ENCODE peak calls at places on chromosomes 12 and 14, in five cellular contexts. R is A549, J is K562, T is H1, N is WTC11. A is an unnamed sample.

GRCh38 chr12:52173526-52173925 is 18.3 kb downstream of the KRT80 start:
- DNase-seq in R (no peak), J (no peak), T (no peak), N (no peak), A (no peak)

GRCh38 chr14:100067481-100067880 is 2.3 kb downstream of the EVL start:
- DNase-seq in R (no peak), J (no peak), T (no peak), N (no peak), A (no peak)

GRCh38 chr14:80404413-80404812 is 193.1 kb upstream of the DIO2 start:
- DNase-seq in R (no peak), J (no peak), T (no peak), N (peak), A (no peak)

GRCh38 chr12:60421741-60422140 is 825.9 kb downstream of the SLC16A7 start:
- DNase-seq in R (no peak), J (no peak), T (no peak), N (no peak), A (no peak)

GRCh38 chr12:121062391-121063045 is 23.5 kb upstream of the OASL start:
- DNase-seq in R (no peak), J (no peak), T (peak), N (no peak), A (no peak)

GRCh38 chr12:92496790-92497189 is 206.0 kb upstream of the PLEKHG7 start:
- DNase-seq in R (no peak), J (no peak), T (no peak), N (no peak), A (no peak)

GRCh38 chr12:63958876-63959275 is 114.4 kb downstream of the SRGAP1 start:
- DNase-seq in R (no peak), J (no peak), T (no peak), N (no peak), A (no peak)

GRCh38 chr14:53538316-53538851 is 385.3 kb upstream of the DDHD1 start:
- DNase-seq in R (no peak), J (no peak), T (no peak), N (no peak), A (no peak)

GRCh38 chr14:64636208-64636979 is 67.8 kb upstream of the PLEKHG3 start:
- DNase-seq in R (peak), J (peak), T (peak), N (peak), A (peak)

GRCh38 chr12:12645485-12645884 is 33.8 kb downstream of the CREBL2 start:
- DNase-seq in R (no peak), J (peak), T (no peak), N (no peak), A (peak)

GRCh38 chr14:38065101-38065762 is 142.5 kb upstream of the SSTR1 start:
- DNase-seq in R (no peak), J (no peak), T (no peak), N (no peak), A (no peak)

GRCh38 chr14:102096569-102097188 is 9.8 kb upstream of the HSP90AA1 start:
- DNase-seq in R (peak), J (peak), T (peak), N (peak), A (peak)

GRCh38 chr12:120928864-120929652 is 24.9 kb upstream of the SPPL3 start:
- DNase-seq in R (no peak), J (no peak), T (peak), N (peak), A (no peak)

GRCh38 chr14:104981699-104982541 is 3.7 kb upstream of the CLBA1 start:
- DNase-seq in R (no peak), J (no peak), T (no peak), N (peak), A (no peak)

GRCh38 chr12:46490635-46491034 is 118.1 kb upstream of the SLC38A2 start:
- DNase-seq in R (no peak), J (no peak), T (no peak), N (no peak), A (no peak)

GRCh38 chr14:59582845-59583509 is 6.4 kb upstream of the CCDC175 start:
- DNase-seq in R (no peak), J (peak), T (peak), N (peak), A (no peak)

GRCh38 chr12:130872179-130873096 is 572 bp downstream of the RAN start:
- DNase-seq in R (peak), J (peak), T (no peak), N (peak), A (no peak)

GRCh38 chr12:45726594-45727300 is 2.8 kb upstream of the ARID2 start:
- DNase-seq in R (peak), J (peak), T (peak), N (peak), A (peak)

GRCh38 chr12:39287817-39288216 is 155.1 kb downstream of the KIF21A start:
- DNase-seq in R (no peak), J (no peak), T (no peak), N (no peak), A (no peak)

GRCh38 chr12:45725631-45726593 is 3.6 kb upstream of the ARID2 start:
- DNase-seq in R (peak), J (peak), T (no peak), N (no peak), A (peak)

GRCh38 chr12:88361493-88361892 is 218.8 kb downstream of the KITLG start:
- DNase-seq in R (no peak), J (no peak), T (no peak), N (no peak), A (no peak)

GRCh38 chr12:26734510-26735248 is 98.3 kb downstream of the ITPR2 start:
- DNase-seq in R (no peak), J (no peak), T (no peak), N (no peak), A (no peak)

GRCh38 chr12:269216-269615 is 6.6 kb upstream of the SLC6A13 start:
- DNase-seq in R (no peak), J (no peak), T (no peak), N (no peak), A (no peak)

GRCh38 chr14:50038398-50039119 is 77.8 kb downstream of the VCPKMT start:
- DNase-seq in R (peak), J (no peak), T (no peak), N (no peak), A (peak)

GRCh38 chr14:35875296-35875695 is 49.2 kb downstream of the BRMS1L start:
- DNase-seq in R (no peak), J (no peak), T (no peak), N (no peak), A (no peak)

GRCh38 chr12:15522574-15523187 is 200.4 kb downstream of the PTPRO start:
- DNase-seq in R (peak), J (no peak), T (no peak), N (no peak), A (peak)

GRCh38 chr12:118603610-118604361 is 227.4 kb downstream of the SUDS3 start:
- DNase-seq in R (no peak), J (no peak), T (no peak), N (no peak), A (peak)

GRCh38 chr14:95683793-95684192 is 2.4 kb upstream of the TCL1B start:
- DNase-seq in R (peak), J (no peak), T (peak), N (peak), A (peak)

GRCh38 chr14:36521598-36522345 is 1.7 kb upstream of the NKX2-1 start:
- DNase-seq in R (no peak), J (no peak), T (peak), N (peak), A (no peak)

GRCh38 chr12:109612975-109613502 is 39.4 kb downstream of the MVK start:
- DNase-seq in R (peak), J (peak), T (no peak), N (peak), A (peak)

GRCh38 chr12:46402861-46403731 is 30.5 kb upstream of the SLC38A2 start:
- DNase-seq in R (no peak), J (no peak), T (no peak), N (no peak), A (peak)

GRCh38 chr12:69254046-69254445 is 14.7 kb downstream of the CPSF6 start:
- DNase-seq in R (peak), J (peak), T (no peak), N (no peak), A (peak)

GRCh38 chr12:113149361-113150150 is at the start of gene CFAP73:
- DNase-seq in R (peak), J (peak), T (peak), N (peak), A (peak)

GRCh38 chr12:79690606-79691298 is at the start of gene PAWR:
- DNase-seq in R (peak), J (no peak), T (peak), N (peak), A (peak)

GRCh38 chr12:116577149-116577548 is 18.0 kb downstream of the MAP1LC3B2 start:
- DNase-seq in R (no peak), J (no peak), T (no peak), N (no peak), A (no peak)

GRCh38 chr14:26204954-26205479 is 392.8 kb downstream of the NOVA1 start:
- DNase-seq in R (no peak), J (no peak), T (peak), N (peak), A (no peak)

GRCh38 chr14:84162658-84163057 is 1367.3 kb upstream of the FLRT2 start:
- DNase-seq in R (no peak), J (no peak), T (no peak), N (no peak), A (no peak)
- TF ChIP-seq USF2 in R (no peak), J (no peak), T (no peak), N (no peak), A (no peak)

DNA sequence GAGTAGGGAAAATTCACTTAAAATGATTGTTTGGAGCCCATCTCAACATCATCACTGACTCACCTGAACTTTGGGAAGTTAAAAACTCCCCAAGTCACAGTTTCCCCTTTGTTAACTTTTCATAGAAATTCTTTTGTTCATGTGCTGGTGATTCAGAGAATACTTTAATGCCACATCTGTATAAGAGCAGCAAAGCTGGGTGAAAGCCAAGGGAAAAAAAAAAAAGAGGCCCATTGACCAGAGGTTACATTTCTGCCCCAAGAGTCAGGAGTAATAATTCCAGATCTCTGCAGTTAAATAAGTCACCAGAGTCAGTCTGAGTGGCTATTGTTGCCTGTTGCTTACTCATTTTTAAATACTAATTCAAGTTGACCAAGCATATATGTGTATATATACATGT is 136.4 kb upstream of the LGR5 start:
- DNase-seq in R (no peak), J (no peak), T (no peak), N (no peak), A (no peak)
- TF ChIP-seq JUN in R (no peak), J (no peak), T (no peak), N (no peak), A (no peak)

GRCh38 chr12:48104531-48104930 is 1.3 kb downstream of the SENP1 start:
- DNase-seq in R (no peak), J (no peak), T (no peak), N (no peak), A (no peak)
- TF ChIP-seq USF2 in R (no peak), J (no peak), T (no peak), N (no peak), A (no peak)

DNA sequence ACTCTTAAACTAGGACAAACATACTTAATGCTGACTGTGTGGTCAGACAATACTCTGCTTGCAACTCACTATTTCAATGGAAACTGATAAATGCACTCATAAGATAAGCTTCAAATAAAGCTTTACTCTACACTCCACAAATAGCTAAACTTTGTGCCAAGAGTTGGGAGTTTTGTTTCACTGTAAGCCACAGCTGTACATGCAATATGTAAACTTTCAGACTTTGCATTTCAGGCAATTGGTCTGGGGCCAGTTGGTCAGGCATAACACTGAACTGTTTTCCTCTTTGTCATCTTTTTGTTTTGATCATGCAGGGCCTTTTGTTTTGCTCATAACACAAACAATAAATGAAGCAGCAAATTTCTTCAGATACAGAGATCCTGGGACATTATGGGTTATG is 426.2 kb downstream of the IPO8 start:
- DNase-seq in R (no peak), J (no peak), T (no peak), N (no peak), A (no peak)
- TF ChIP-seq JUN in R (no peak), J (no peak), T (no peak), N (no peak), A (no peak)

DNA sequence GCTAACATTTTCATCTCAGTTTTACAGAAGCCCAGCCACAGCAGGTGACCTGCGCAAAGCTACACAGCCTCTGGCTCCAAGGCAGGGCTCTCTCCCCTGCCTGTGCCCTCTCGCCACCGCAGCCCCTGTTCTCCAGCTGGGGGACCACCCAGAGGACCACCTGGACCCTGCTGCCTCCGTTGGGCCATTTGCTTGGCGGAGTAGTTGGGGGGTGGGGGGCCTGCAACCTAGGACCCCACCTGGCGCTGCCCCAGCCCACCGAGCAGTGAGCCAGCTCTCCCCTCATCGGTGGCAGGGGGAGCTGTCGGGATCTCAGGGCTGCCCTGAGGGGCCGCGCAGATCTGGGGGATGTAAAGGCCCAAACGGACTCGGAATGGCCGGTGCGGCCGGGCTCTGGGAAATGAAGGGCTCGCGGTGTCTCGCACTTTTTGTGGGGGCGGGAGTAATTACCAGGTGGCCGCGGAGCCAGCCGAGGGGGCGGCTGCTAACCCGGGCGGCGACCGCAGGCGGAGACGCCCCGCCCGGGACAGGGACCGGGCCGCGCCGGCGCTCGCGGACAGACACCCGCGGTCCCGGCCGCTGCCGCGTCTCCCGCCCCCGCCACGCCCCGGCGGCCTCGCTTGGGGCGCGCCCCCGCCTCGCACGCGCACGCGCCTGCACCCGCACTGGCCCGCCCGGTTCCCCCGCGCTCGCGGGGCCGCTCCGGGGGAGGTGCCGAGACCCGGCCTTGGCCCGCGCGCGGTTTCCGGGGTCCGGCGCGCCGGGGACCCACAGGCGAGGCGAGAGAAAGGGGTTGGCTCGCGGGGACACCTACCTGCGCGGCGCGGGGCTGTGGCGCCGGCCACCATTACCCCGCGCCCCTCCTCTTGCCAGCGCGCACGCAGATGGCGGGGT is 8.6 kb upstream of the GPR68 start:
- DNase-seq in R (peak), J (peak), T (peak), N (peak), A (no peak)
- TF ChIP-seq USF2 in R (no peak), J (no peak), T (no peak), N (no peak), A (no peak)

GRCh38 chr12:8603858-8604257 is 8.8 kb downstream of the AICDA start:
- DNase-seq in R (peak), J (no peak), T (no peak), N (no peak), A (no peak)

GRCh38 chr12:8609061-8609570 is 3.5 kb downstream of the AICDA start:
- DNase-seq in R (peak), J (no peak), T (no peak), N (peak), A (peak)

GRCh38 chr12:8605057-8605456 is 7.6 kb downstream of the AICDA start:
- DNase-seq in R (no peak), J (no peak), T (no peak), N (no peak), A (no peak)
- TF ChIP-seq JUN in R (no peak), J (no peak), T (no peak), N (no peak), A (no peak)

GRCh38 chr14:57578427-57579220 is 85.0 kb upstream of the CCDC198 start:
- DNase-seq in R (no peak), J (no peak), T (no peak), N (no peak), A (no peak)
- TF ChIP-seq USF2 in R (no peak), J (no peak), T (no peak), N (no peak), A (no peak)

DNA sequence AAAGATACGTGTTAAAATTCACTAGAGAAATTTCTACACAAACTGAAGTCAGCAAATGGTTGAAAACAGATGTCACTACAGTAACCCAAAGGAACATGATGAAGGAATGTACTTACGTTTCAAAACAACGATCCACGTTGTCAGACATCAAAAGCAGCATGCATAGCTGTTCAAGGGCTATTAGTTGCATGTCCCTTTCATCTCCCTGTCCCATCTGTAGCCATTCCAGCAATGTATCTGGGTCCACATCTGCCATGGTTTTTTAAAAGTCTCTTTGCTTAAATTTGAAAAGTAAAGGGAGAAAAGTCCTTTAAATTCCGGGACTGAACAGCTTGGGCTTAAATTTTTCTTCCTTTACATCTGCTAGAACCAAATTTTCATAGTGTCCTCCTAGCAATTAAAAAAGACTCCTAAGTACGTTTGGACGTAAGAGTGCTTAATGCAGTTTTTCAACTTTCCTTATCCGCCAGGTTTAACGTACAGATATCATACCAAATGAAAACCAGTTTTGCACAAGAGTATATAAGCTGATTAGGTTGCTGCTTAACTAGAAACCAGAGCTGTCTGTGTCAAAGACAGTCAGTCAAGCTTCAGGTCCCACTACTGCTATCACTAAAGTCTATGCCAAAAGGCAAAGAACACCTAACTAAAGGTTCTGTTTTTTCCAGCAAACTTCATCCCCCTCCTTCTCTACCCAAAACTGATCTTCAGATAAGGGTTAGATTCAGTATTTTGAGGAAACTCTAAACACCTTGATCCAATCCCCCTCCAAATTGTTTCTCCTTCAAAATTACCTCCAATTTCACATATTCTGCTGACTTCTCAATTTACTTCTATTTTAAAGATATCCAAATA is 1.7 kb downstream of the HECTD1 start:
- DNase-seq in R (no peak), J (no peak), T (no peak), N (no peak), A (peak)
- TF ChIP-seq JUN in R (no peak), J (no peak), T (no peak), N (no peak), A (no peak)

A was measured in HepG2.